ENCODE peak calls at places on chromosomes 7 and 10, in six cellular contexts. C is SK-N-SH, R is A549, Y is HepG2, B is GM12878, W is K562. K is an unnamed sample.

GRCh38 chr7:138979988-138980574 is 1.1 kb downstream of the KIAA1549 start:
- DNase-seq in B (no peak), C (peak), R (no peak), Y (no peak), W (no peak), K (no peak)

GRCh38 chr7:95396136-95397032 is at the start of gene PON3:
- DNase-seq in B (no peak), W (peak), R (peak), Y (peak), C (no peak), K (no peak)

GRCh38 chr7:116258734-116259133 is 48.4 kb downstream of the TES start:
- DNase-seq in W (peak), B (peak), R (peak), Y (peak), C (peak), K (peak)

GRCh38 chr7:47337531-47337930 is 244.4 kb downstream of the TNS3 start:
- DNase-seq in C (no peak), R (no peak), Y (no peak), W (no peak), B (peak), K (no peak)

GRCh38 chr7:29332875-29333482 is 138.4 kb downstream of the CHN2 start:
- DNase-seq in Y (no peak), R (no peak), C (no peak), B (no peak), W (no peak), K (no peak)

GRCh38 chr7:129188892-129189660 is 643 bp downstream of the SMO start:
- DNase-seq in B (no peak), W (no peak), R (peak), C (peak), Y (no peak), K (peak)

GRCh38 chr10:91590904-91591791 is 41.7 kb downstream of the PPP1R3C start:
- DNase-seq in R (peak), B (no peak), C (peak), W (peak), Y (no peak), K (peak)

GRCh38 chr7:70696139-70696782 is 435.7 kb upstream of the GALNT17 start:
- DNase-seq in C (peak), Y (no peak), W (no peak), B (no peak), R (no peak), K (peak)

GRCh38 chr10:71740069-71740468 is 20.5 kb upstream of the C10orf105 start:
- DNase-seq in B (no peak), W (no peak), R (no peak), Y (no peak), C (no peak), K (peak)

GRCh38 chr7:128219646-128220045 is 21.4 kb upstream of the LEP start:
- DNase-seq in B (no peak), W (no peak), C (no peak), Y (no peak), R (no peak), K (no peak)

GRCh38 chr7:115558186-115558585 is 472.4 kb downstream of the TFEC start:
- DNase-seq in B (no peak), R (no peak), C (no peak), W (no peak), Y (no peak), K (peak)

GRCh38 chr10:6507311-6507710 is 72.8 kb downstream of the PRKCQ start:
- DNase-seq in R (no peak), C (no peak), Y (no peak), W (no peak), B (peak), K (no peak)

GRCh38 chr7:120089968-120090367 is 183.0 kb upstream of the KCND2 start:
- DNase-seq in C (peak), B (no peak), Y (peak), R (no peak), W (peak), K (peak)

GRCh38 chr7:40833541-40834234 is 698.9 kb downstream of the SUGCT start:
- DNase-seq in C (no peak), Y (no peak), B (no peak), R (no peak), W (no peak), K (peak)

GRCh38 chr7:143345428-143345900 is 17.0 kb downstream of the FAM131B start:
- DNase-seq in R (peak), B (no peak), Y (no peak), W (peak), C (peak), K (peak)

GRCh38 chr7:132966731-132967130 is 115.2 kb downstream of the CHCHD3 start:
- DNase-seq in R (no peak), W (no peak), C (no peak), B (no peak), Y (no peak), K (peak)

GRCh38 chr10:12241810-12242529 is 46.0 kb downstream of the CDC123 start:
- DNase-seq in R (no peak), B (peak), W (no peak), C (no peak), Y (no peak), K (peak)

GRCh38 chr7:66377045-66377444 is 171.9 kb downstream of the TPST1 start:
- DNase-seq in W (no peak), R (no peak), B (no peak), Y (no peak), C (peak), K (no peak)

GRCh38 chr7:1898628-1899185 is 228.6 kb downstream of the ELFN1 start:
- DNase-seq in C (no peak), B (no peak), Y (no peak), R (no peak), W (no peak), K (no peak)

GRCh38 chr10:47423476-47423875 is 39.4 kb upstream of the ZNF488 start:
- DNase-seq in W (no peak), R (no peak), C (no peak), Y (no peak), B (no peak), K (peak)

DNA sequence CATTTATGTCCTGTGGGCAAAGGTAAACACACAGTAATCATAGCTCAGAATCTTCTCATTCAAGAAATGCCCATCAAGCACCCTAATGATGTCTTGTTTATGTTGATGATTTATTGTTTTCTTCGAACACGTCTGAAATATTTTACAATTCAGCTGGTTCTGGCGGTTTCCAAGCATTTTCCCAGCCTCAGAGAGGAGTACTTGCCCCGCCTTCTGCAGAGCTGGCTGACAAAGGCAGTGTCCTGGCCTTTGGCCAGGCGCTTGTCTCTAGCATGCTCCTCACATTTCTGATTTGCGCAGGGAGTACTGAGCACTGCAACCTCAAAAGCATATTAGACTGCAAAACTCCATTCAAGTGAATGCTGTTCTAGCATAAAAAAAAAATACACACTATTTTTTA is 314.2 kb upstream of the GNAI1 start:
- DNase-seq in B (no peak), Y (no peak), C (peak), W (no peak), R (no peak), K (peak)
- TF ChIP-seq SMC3 in B (no peak), Y (no peak), C (peak), W (no peak), R (no peak), K (no peak)

GRCh38 chr7:130292682-130293257 is at the start of gene CPA4:
- DNase-seq in R (peak), C (no peak), Y (no peak), B (no peak), W (no peak), K (peak)
- TF ChIP-seq SMC3 in R (no peak), C (no peak), Y (no peak), B (no peak), W (no peak), K (no peak)

GRCh38 chr10:68346774-68347173 is 14.0 kb upstream of the PBLD start:
- DNase-seq in C (no peak), R (no peak), W (no peak), Y (no peak), B (no peak), K (no peak)
- TF ChIP-seq SMC3 in C (no peak), R (no peak), W (no peak), Y (no peak), B (no peak), K (no peak)

DNA sequence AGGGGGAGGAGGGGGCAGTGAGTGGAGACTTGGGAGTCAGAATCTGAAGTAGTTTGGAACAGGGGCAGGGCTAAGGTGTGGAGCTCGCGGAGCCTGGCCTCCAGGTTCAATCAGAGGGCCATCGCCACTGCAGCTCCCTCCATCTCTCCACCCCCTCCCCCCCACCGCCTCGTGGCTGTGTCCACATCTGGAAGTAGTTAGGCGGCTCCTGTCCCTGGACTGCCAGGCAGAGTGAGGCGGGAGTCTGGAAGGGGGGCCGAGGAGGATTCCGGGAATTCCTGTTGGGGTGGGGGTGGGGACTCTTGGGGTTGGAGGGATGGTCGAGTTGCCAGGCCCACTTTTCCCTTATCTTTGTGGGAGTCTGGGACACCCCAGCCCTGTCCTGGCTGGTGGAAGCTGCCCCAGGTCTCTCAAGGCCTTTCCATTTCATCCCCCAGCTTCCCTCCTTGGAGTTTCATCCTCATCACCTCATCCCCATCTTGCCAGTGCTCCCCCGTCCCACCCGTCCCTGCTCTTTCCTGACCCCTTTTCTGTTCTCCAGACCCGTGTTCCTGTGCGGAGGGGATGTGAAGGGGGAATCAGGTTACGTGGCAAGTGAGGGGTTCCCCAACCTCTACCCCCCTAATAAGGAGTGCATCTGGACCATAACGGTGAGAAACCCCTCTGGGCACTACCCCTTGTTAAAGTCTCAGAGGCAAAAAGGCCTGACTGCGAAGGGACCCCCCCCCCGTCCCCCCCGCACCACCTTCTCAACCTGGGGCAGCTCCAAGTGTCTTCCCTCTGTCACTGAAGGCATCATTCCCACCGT is 930 bp downstream of the PCOLCE start:
- DNase-seq in R (no peak), Y (no peak), C (peak), W (peak), B (no peak), K (peak)
- TF ChIP-seq SMC3 in R (no peak), Y (no peak), C (no peak), W (no peak), B (no peak), K (no peak)

GRCh38 chr10:133311570-133311969 is 2.9 kb downstream of the ZNF511 start:
- DNase-seq in C (no peak), R (no peak), W (no peak), B (no peak), Y (no peak), K (no peak)
- TF ChIP-seq SMC3 in C (no peak), R (no peak), W (no peak), B (no peak), Y (no peak), K (no peak)

GRCh38 chr7:157904211-157904865 is 567.5 kb downstream of the DNAJB6 start:
- DNase-seq in Y (no peak), B (no peak), W (no peak), R (no peak), C (no peak), K (no peak)

GRCh38 chr7:157905740-157906461 is 569.1 kb downstream of the DNAJB6 start:
- DNase-seq in Y (no peak), R (no peak), C (peak), B (no peak), W (peak), K (no peak)

GRCh38 chr7:157904866-157905215 is 568.0 kb downstream of the DNAJB6 start:
- DNase-seq in Y (no peak), W (no peak), R (no peak), C (no peak), B (no peak), K (no peak)

GRCh38 chr7:157903296-157903695 is 566.5 kb downstream of the DNAJB6 start:
- DNase-seq in R (no peak), W (no peak), B (no peak), Y (no peak), C (no peak), K (no peak)

GRCh38 chr7:157903715-157904114 is 566.9 kb downstream of the DNAJB6 start:
- DNase-seq in Y (no peak), C (no peak), W (no peak), R (no peak), B (no peak), K (no peak)
- TF ChIP-seq SMC3 in Y (no peak), C (no peak), W (no peak), R (no peak), B (no peak), K (no peak)

GRCh38 chr7:107678110-107678753 is 17.6 kb downstream of the SLC26A4 start:
- DNase-seq in Y (peak), W (no peak), C (no peak), R (no peak), B (no peak), K (no peak)

GRCh38 chr7:107684947-107685463 is 24.4 kb downstream of the SLC26A4 start:
- DNase-seq in B (no peak), W (no peak), C (no peak), Y (no peak), R (no peak), K (no peak)

GRCh38 chr7:107684287-107684686 is 23.7 kb downstream of the SLC26A4 start:
- DNase-seq in C (no peak), B (no peak), Y (no peak), W (no peak), R (no peak), K (no peak)

GRCh38 chr7:107676249-107676648 is 15.6 kb downstream of the SLC26A4 start:
- DNase-seq in W (no peak), B (no peak), R (no peak), Y (no peak), C (no peak), K (no peak)

DNA sequence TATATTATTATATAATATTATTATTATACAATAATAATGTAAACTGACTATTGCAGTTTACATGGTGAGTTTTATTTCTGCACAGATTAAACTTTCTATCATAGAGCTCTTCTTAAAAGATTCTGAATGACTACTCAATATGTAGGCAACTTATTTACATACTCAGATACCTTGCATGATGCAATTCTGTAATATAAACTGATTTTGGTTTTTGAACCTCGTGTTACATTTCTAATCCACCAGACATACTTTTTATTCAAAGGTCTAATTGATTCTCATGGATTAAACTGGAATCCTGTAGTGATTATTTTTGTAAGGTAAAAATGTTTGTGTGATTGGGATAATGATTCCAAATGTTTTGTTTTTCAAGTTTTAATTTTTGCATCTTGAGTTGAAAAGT is 19.9 kb downstream of the SLC26A4 start:
- DNase-seq in Y (no peak), R (no peak), B (no peak), W (no peak), C (no peak), K (no peak)
- TF ChIP-seq SMC3 in Y (no peak), R (no peak), B (no peak), W (no peak), C (no peak), K (no peak)

K was measured in IMR-90.